ENCODE peak calls at places on chromosomes 7 and 10, in six cellular contexts. One of them, this sample, is unnamed.

GRCh38 chr10:46069771-46070463 is 23.8 kb upstream of the MSMB start:
- DNase-seq in cardiac fibroblast: no peak
- DNase-seq in H4: no peak
- DNase-seq in progenitor cell of endocrine pancreas: no peak
- DNase-seq in foreskin fibroblast: no peak
- DNase-seq in endothelial cell: no peak
- DNase-seq in this sample: no peak

GRCh38 chr7:18866359-18867036 is 250.9 kb downstream of the TWIST1 start:
- DNase-seq in progenitor cell of endocrine pancreas: no peak
- DNase-seq in cardiac fibroblast: peak
- DNase-seq in endothelial cell: no peak
- DNase-seq in foreskin fibroblast: peak
- DNase-seq in H4: peak
- DNase-seq in this sample: peak

GRCh38 chr7:152436279-152437147 is 710 bp upstream of the KMT2C start:
- DNase-seq in progenitor cell of endocrine pancreas: peak
- DNase-seq in H4: peak
- DNase-seq in endothelial cell: peak
- DNase-seq in foreskin fibroblast: peak
- DNase-seq in cardiac fibroblast: peak
- DNase-seq in this sample: peak

GRCh38 chr7:101121996-101122932 is 4.6 kb upstream of the SERPINE1 start:
- DNase-seq in H4: peak
- DNase-seq in foreskin fibroblast: peak
- DNase-seq in endothelial cell: peak
- DNase-seq in progenitor cell of endocrine pancreas: no peak
- DNase-seq in cardiac fibroblast: peak
- DNase-seq in this sample: peak

GRCh38 chr7:155942226-155942950 is 130.1 kb upstream of the SHH start:
- DNase-seq in cardiac fibroblast: no peak
- DNase-seq in progenitor cell of endocrine pancreas: no peak
- DNase-seq in endothelial cell: no peak
- DNase-seq in H4: no peak
- DNase-seq in foreskin fibroblast: no peak
- DNase-seq in this sample: no peak

GRCh38 chr7:91287685-91288084 is 23.5 kb downstream of the FZD1 start:
- DNase-seq in foreskin fibroblast: peak
- DNase-seq in H4: no peak
- DNase-seq in cardiac fibroblast: no peak
- DNase-seq in progenitor cell of endocrine pancreas: no peak
- DNase-seq in endothelial cell: no peak
- DNase-seq in this sample: no peak

GRCh38 chr7:24733414-24734060 is 23.7 kb downstream of the GSDME start:
- DNase-seq in H4: no peak
- DNase-seq in endothelial cell: no peak
- DNase-seq in progenitor cell of endocrine pancreas: no peak
- DNase-seq in cardiac fibroblast: no peak
- DNase-seq in foreskin fibroblast: no peak
- DNase-seq in this sample: no peak

GRCh38 chr10:47028466-47028865 is 117.2 kb downstream of the PTPN20 start:
- DNase-seq in cardiac fibroblast: no peak
- DNase-seq in foreskin fibroblast: no peak
- DNase-seq in progenitor cell of endocrine pancreas: no peak
- DNase-seq in endothelial cell: no peak
- DNase-seq in H4: no peak
- DNase-seq in this sample: no peak

GRCh38 chr10:76736848-76737495 is 900.6 kb downstream of the KCNMA1 start:
- DNase-seq in endothelial cell: no peak
- DNase-seq in progenitor cell of endocrine pancreas: no peak
- DNase-seq in H4: no peak
- DNase-seq in cardiac fibroblast: no peak
- DNase-seq in foreskin fibroblast: no peak
- DNase-seq in this sample: no peak

GRCh38 chr7:43726466-43726865 is 2.9 kb downstream of the COA1 start:
- DNase-seq in progenitor cell of endocrine pancreas: no peak
- DNase-seq in endothelial cell: no peak
- DNase-seq in foreskin fibroblast: no peak
- DNase-seq in cardiac fibroblast: no peak
- DNase-seq in H4: no peak
- DNase-seq in this sample: no peak

GRCh38 chr7:27774717-27775328 is 34.9 kb downstream of the TAX1BP1 start:
- DNase-seq in endothelial cell: no peak
- DNase-seq in H4: peak
- DNase-seq in progenitor cell of endocrine pancreas: no peak
- DNase-seq in cardiac fibroblast: peak
- DNase-seq in foreskin fibroblast: peak
- DNase-seq in this sample: peak

GRCh38 chr7:148912758-148913541 is 28.9 kb upstream of the EZH2 start:
- DNase-seq in endothelial cell: no peak
- DNase-seq in H4: no peak
- DNase-seq in cardiac fibroblast: no peak
- DNase-seq in progenitor cell of endocrine pancreas: no peak
- DNase-seq in foreskin fibroblast: peak
- DNase-seq in this sample: no peak

GRCh38 chr7:107643407-107643806 is 17.2 kb upstream of the SLC26A4 start:
- DNase-seq in foreskin fibroblast: peak
- DNase-seq in endothelial cell: no peak
- DNase-seq in progenitor cell of endocrine pancreas: no peak
- DNase-seq in H4: peak
- DNase-seq in cardiac fibroblast: peak
- DNase-seq in this sample: no peak

GRCh38 chr10:128052696-128053095 is 73.5 kb downstream of the MKI67 start:
- DNase-seq in endothelial cell: no peak
- DNase-seq in H4: no peak
- DNase-seq in progenitor cell of endocrine pancreas: no peak
- DNase-seq in cardiac fibroblast: no peak
- DNase-seq in foreskin fibroblast: no peak
- DNase-seq in this sample: no peak

GRCh38 chr7:107891619-107892366 is 810 bp downstream of the DLD start:
- DNase-seq in foreskin fibroblast: no peak
- DNase-seq in endothelial cell: no peak
- DNase-seq in cardiac fibroblast: peak
- DNase-seq in H4: no peak
- DNase-seq in progenitor cell of endocrine pancreas: no peak
- DNase-seq in this sample: peak

GRCh38 chr10:49310460-49310859 is 11.5 kb downstream of the C10orf71 start:
- DNase-seq in cardiac fibroblast: peak
- DNase-seq in H4: no peak
- DNase-seq in endothelial cell: no peak
- DNase-seq in progenitor cell of endocrine pancreas: no peak
- DNase-seq in foreskin fibroblast: no peak
- DNase-seq in this sample: no peak

GRCh38 chr10:128606041-128606440 is 479.8 kb upstream of the MKI67 start:
- DNase-seq in H4: no peak
- DNase-seq in progenitor cell of endocrine pancreas: no peak
- DNase-seq in foreskin fibroblast: no peak
- DNase-seq in cardiac fibroblast: no peak
- DNase-seq in endothelial cell: no peak
- DNase-seq in this sample: no peak

GRCh38 chr7:79302281-79302680 is 151.2 kb downstream of the MAGI2 start:
- DNase-seq in foreskin fibroblast: no peak
- DNase-seq in endothelial cell: no peak
- DNase-seq in progenitor cell of endocrine pancreas: no peak
- DNase-seq in cardiac fibroblast: no peak
- DNase-seq in H4: no peak
- DNase-seq in this sample: no peak

GRCh38 chr10:6593140-6593740 is 13.2 kb upstream of the PRKCQ start:
- DNase-seq in progenitor cell of endocrine pancreas: no peak
- DNase-seq in H4: no peak
- DNase-seq in foreskin fibroblast: no peak
- DNase-seq in endothelial cell: no peak
- DNase-seq in cardiac fibroblast: no peak
- DNase-seq in this sample: no peak

GRCh38 chr7:154388999-154389398 is 336.8 kb downstream of the DPP6 start:
- DNase-seq in foreskin fibroblast: no peak
- DNase-seq in H4: no peak
- DNase-seq in endothelial cell: no peak
- DNase-seq in cardiac fibroblast: no peak
- DNase-seq in progenitor cell of endocrine pancreas: no peak
- DNase-seq in this sample: no peak

GRCh38 chr7:48101880-48102448 is 12.9 kb downstream of the UPP1 start:
- DNase-seq in progenitor cell of endocrine pancreas: no peak
- DNase-seq in cardiac fibroblast: no peak
- DNase-seq in foreskin fibroblast: no peak
- DNase-seq in H4: no peak
- DNase-seq in endothelial cell: no peak
- DNase-seq in this sample: no peak

GRCh38 chr10:45580371-45580770 is 92.2 kb downstream of the ZFAND4 start:
- DNase-seq in foreskin fibroblast: no peak
- DNase-seq in H4: no peak
- DNase-seq in endothelial cell: no peak
- DNase-seq in progenitor cell of endocrine pancreas: no peak
- DNase-seq in cardiac fibroblast: no peak
- DNase-seq in this sample: no peak

GRCh38 chr7:95395755-95396135 is 430 bp downstream of the PON3 start:
- DNase-seq in foreskin fibroblast: no peak
- DNase-seq in endothelial cell: no peak
- DNase-seq in cardiac fibroblast: no peak
- DNase-seq in progenitor cell of endocrine pancreas: no peak
- DNase-seq in H4: no peak
- DNase-seq in this sample: no peak

GRCh38 chr10:75408911-75409885 is 7.6 kb upstream of the ZNF503 start:
- DNase-seq in progenitor cell of endocrine pancreas: peak
- DNase-seq in endothelial cell: peak
- DNase-seq in cardiac fibroblast: peak
- DNase-seq in foreskin fibroblast: peak
- DNase-seq in H4: peak
- DNase-seq in this sample: no peak

GRCh38 chr7:1012392-1013095 is 29.6 kb downstream of the CYP2W1 start:
- DNase-seq in cardiac fibroblast: no peak
- DNase-seq in H4: no peak
- DNase-seq in progenitor cell of endocrine pancreas: no peak
- DNase-seq in foreskin fibroblast: no peak
- DNase-seq in endothelial cell: no peak
- DNase-seq in this sample: no peak

GRCh38 chr7:127532151-127532550 is 53.2 kb downstream of the GCC1 start:
- DNase-seq in H4: no peak
- DNase-seq in foreskin fibroblast: no peak
- DNase-seq in endothelial cell: no peak
- DNase-seq in progenitor cell of endocrine pancreas: no peak
- DNase-seq in cardiac fibroblast: no peak
- DNase-seq in this sample: no peak

GRCh38 chr10:127200646-127201045 is 4.3 kb upstream of the INSYN2A start:
- DNase-seq in foreskin fibroblast: no peak
- DNase-seq in cardiac fibroblast: no peak
- DNase-seq in endothelial cell: no peak
- DNase-seq in H4: no peak
- DNase-seq in progenitor cell of endocrine pancreas: no peak
- DNase-seq in this sample: no peak

GRCh38 chr10:57015595-57016303 is 654.7 kb upstream of the ZWINT start:
- DNase-seq in foreskin fibroblast: no peak
- DNase-seq in cardiac fibroblast: no peak
- DNase-seq in endothelial cell: no peak
- DNase-seq in progenitor cell of endocrine pancreas: no peak
- DNase-seq in H4: no peak
- DNase-seq in this sample: no peak

GRCh38 chr7:132113536-132114409 is 462.5 kb downstream of the PLXNA4 start:
- DNase-seq in endothelial cell: no peak
- DNase-seq in foreskin fibroblast: no peak
- DNase-seq in cardiac fibroblast: no peak
- DNase-seq in progenitor cell of endocrine pancreas: no peak
- DNase-seq in H4: no peak
- DNase-seq in this sample: no peak

GRCh38 chr7:2612445-2613112 is 19.2 kb upstream of the TTYH3 start:
- DNase-seq in endothelial cell: no peak
- DNase-seq in foreskin fibroblast: no peak
- DNase-seq in cardiac fibroblast: no peak
- DNase-seq in progenitor cell of endocrine pancreas: no peak
- DNase-seq in H4: no peak
- DNase-seq in this sample: no peak

GRCh38 chr7:99141756-99142726 is 1.9 kb downstream of the SMURF1 start:
- DNase-seq in foreskin fibroblast: peak
- DNase-seq in H4: peak
- DNase-seq in cardiac fibroblast: peak
- DNase-seq in progenitor cell of endocrine pancreas: no peak
- DNase-seq in endothelial cell: peak
- DNase-seq in this sample: peak

GRCh38 chr10:93028881-93029280 is 31.7 kb upstream of the CYP26C1 start:
- DNase-seq in progenitor cell of endocrine pancreas: no peak
- DNase-seq in cardiac fibroblast: peak
- DNase-seq in endothelial cell: no peak
- DNase-seq in H4: peak
- DNase-seq in foreskin fibroblast: peak
- DNase-seq in this sample: no peak

This sample was measured in foreskin melanocyte.